ENCODE peak calls at places on chromosomes 13 and 19, in five cellular contexts. Q, T, W, Y and R are unnamed samples.

GRCh38 chr19:35851213-35852028 is 883 bp downstream of the NPHS1 start:
- DNase-seq in T (no peak), Q (no peak), W (no peak), Y (no peak), R (no peak)

GRCh38 chr19:29953352-29954247 is 11.6 kb downstream of the URI1 start:
- DNase-seq in Y (peak; percentile 41), T (peak; percentile 18), W (no peak), Q (no peak), R (no peak)

GRCh38 chr19:49214701-49215100 is 57.1 kb downstream of the TRPM4 start:
- DNase-seq in Q (no peak), Y (no peak), W (no peak), T (no peak), R (no peak)

GRCh38 chr13:29613101-29613500 is 17.6 kb upstream of the SLC7A1 start:
- DNase-seq in Y (no peak), Q (no peak), W (no peak), T (no peak), R (no peak)

GRCh38 chr19:34253711-34254551 is 423 bp upstream of the GARRE1 start:
- DNase-seq in T (peak; percentile 83), Y (no peak), Q (peak; percentile 35), W (no peak), R (no peak)

GRCh38 chr19:35655600-35655999 is 7.5 kb downstream of the COX6B1 start:
- DNase-seq in Y (no peak), T (no peak), W (no peak), Q (no peak), R (no peak)

GRCh38 chr19:23318143-23318542 is 67.9 kb upstream of the ZNF724 start:
- DNase-seq in T (peak; percentile 3), W (no peak), Q (no peak), Y (no peak), R (no peak)

GRCh38 chr13:62910541-62910940 is 1494.9 kb upstream of the PCDH20 start:
- DNase-seq in T (peak; percentile 9), Y (no peak), Q (no peak), W (no peak), R (no peak)

GRCh38 chr13:78576266-78576665 is 27.1 kb downstream of the POU4F1 start:
- DNase-seq in T (no peak), W (no peak), Q (no peak), Y (no peak), R (no peak)

GRCh38 chr13:75299913-75300862 is 181.8 kb downstream of the TBC1D4 start:
- DNase-seq in Q (peak; percentile 35), T (peak; percentile 64), Y (peak; percentile 39), W (no peak), R (peak; percentile 41)

GRCh38 chr13:109396266-109396665 is 390.1 kb downstream of the IRS2 start:
- DNase-seq in W (no peak), Y (no peak), T (no peak), Q (no peak), R (no peak)
- H3K4me3 ChIP-seq in W (no peak overlapping the region), Y (no peak overlapping the region), T (no peak overlapping the region), Q (no peak overlapping the region), R (no peak overlapping the region)

DNA sequence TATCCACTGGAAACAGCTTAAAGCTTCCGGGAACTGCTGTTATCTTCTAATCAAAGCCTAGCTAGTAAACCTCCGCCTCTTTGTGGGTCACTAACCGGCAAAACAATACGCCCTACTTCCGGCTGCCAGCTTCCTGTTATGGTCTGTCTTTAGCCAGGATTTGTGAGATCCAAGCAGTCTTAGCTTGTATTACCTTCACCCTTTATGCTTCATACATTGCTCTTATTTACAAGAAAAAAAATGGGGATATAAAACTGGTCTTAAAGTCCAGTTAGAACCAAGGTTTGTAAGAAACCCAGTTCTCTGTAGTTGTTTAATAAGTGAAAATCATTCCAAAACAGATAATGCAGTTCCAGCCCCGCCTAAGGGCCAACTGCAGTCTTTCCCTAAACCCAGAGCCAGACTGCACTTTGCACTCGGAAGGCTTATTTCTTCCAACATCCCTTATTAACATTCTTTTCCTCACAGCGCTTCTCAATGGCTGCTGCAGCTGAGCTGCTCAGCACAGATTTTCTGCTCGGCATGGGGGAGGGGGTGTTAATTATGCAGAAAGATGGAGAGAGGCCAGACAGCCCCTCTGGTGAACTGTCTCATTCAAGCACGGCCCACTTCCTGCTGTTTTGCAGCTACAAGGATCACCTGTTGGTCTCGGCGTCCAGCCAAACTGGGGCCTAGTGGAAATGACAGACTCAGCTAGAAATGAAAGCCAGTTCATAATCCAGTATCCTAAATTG is 368.4 kb downstream of the KLF12 start:
- DNase-seq in T (peak; percentile 14), W (no peak), Q (peak; percentile 68), Y (peak; percentile 92), R (peak; percentile 56)
- H3K4me3 ChIP-seq in T (no peak overlapping the region), W (no peak overlapping the region), Q (peak overlapping the region; percentile 38), Y (peak overlapping the region; percentile 4), R (no peak overlapping the region)

DNA sequence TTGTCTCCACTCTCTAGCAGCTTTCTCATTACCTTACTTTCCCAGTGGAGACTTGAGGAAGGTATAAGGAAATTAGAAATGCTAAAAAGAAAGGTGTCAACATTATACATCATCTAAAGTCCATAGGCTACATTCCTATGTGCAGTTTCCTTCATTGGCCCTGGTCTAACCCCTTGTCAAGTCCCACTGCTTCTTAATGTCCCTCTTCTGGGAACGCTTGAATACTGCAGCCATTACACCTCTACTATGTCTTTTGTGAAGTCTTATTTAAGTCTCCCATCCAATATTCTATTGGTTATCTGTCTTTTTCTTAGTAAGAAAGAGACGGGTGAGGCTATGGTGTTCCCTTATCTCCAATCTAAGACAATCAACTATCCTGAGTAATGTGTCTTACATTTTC is 332.6 kb upstream of the TMTC4 start:
- DNase-seq in Q (no peak), Y (no peak), W (no peak), T (no peak), R (no peak)
- H3K4me3 ChIP-seq in Q (no peak overlapping the region), Y (no peak overlapping the region), W (no peak overlapping the region), T (no peak overlapping the region), R (no peak overlapping the region)

GRCh38 chr13:32734511-32734910 is 148.3 kb downstream of the PDS5B start:
- DNase-seq in Y (peak; percentile 73), W (no peak), T (peak; percentile 79), Q (peak; percentile 63), R (peak; percentile 78)

GRCh38 chr13:32735859-32736258 is 149.6 kb downstream of the PDS5B start:
- DNase-seq in W (no peak), T (no peak), Y (no peak), Q (no peak), R (no peak)

GRCh38 chr13:32736648-32737047 is 150.4 kb downstream of the PDS5B start:
- DNase-seq in T (no peak), Q (peak; percentile 27), Y (no peak), W (no peak), R (no peak)

GRCh38 chr13:32737679-32738078 is 151.4 kb downstream of the PDS5B start:
- DNase-seq in Y (no peak), W (no peak), Q (peak; percentile 28), T (no peak), R (no peak)

GRCh38 chr13:32737111-32737571 is 150.9 kb downstream of the PDS5B start:
- DNase-seq in Q (peak; percentile 61), W (no peak), Y (peak; percentile 21), T (no peak), R (no peak)
- H3K4me3 ChIP-seq in Q (peak overlapping the region; percentile 56), W (no peak overlapping the region), Y (peak overlapping the region; percentile 44), T (peak overlapping the region; percentile 5), R (no peak overlapping the region)